ENCODE peak calls at places on chromosome 3, in five cellular contexts. G, W, V, R and T are unnamed samples.

GRCh38 chr3:96631050-96631449 is 183.3 kb upstream of the EPHA6 start:
- DNase-seq in G (no peak), W (peak), V (no peak), R (no peak), T (no peak)

GRCh38 chr3:57805263-57805662 is 49.2 kb downstream of the SLMAP start:
- DNase-seq in G (no peak), W (peak), V (no peak), R (no peak), T (peak)

GRCh38 chr3:171461087-171461917 is 1.1 kb upstream of the TNIK start:
- DNase-seq in G (no peak), W (peak), V (peak), R (peak), T (peak)

GRCh38 chr3:147656023-147656422 is 246.9 kb downstream of the ZIC1 start:
- DNase-seq in G (no peak), W (no peak), V (no peak), R (peak), T (no peak)

GRCh38 chr3:13452490-13453335 is 27.4 kb upstream of the HDAC11 start:
- DNase-seq in G (no peak), W (peak), V (peak), R (peak), T (peak)

GRCh38 chr3:190048831-190049541 is 71.7 kb downstream of the P3H2 start:
- DNase-seq in G (no peak), W (peak), V (no peak), R (peak), T (peak)

GRCh38 chr3:159263750-159264561 is 462.1 kb downstream of the MFSD1 start:
- DNase-seq in G (no peak), W (peak), V (no peak), R (peak), T (peak)

GRCh38 chr3:149019581-149019980 is 28.2 kb downstream of the GYG1 start:
- DNase-seq in G (no peak), W (peak), V (no peak), R (peak), T (peak)

GRCh38 chr3:61114316-61114953 is 136.8 kb downstream of the FHIT start:
- DNase-seq in G (no peak), W (peak), V (no peak), R (no peak), T (peak)

GRCh38 chr3:189724366-189724765 is 93.2 kb downstream of the TP63 start:
- DNase-seq in G (no peak), W (no peak), V (no peak), R (no peak), T (no peak)

GRCh38 chr3:12931273-12931905 is 90.0 kb upstream of the RPL32 start:
- DNase-seq in G (no peak), W (no peak), V (no peak), R (no peak), T (no peak)

GRCh38 chr3:24591661-24592555 is 97.3 kb upstream of the THRB start:
- DNase-seq in G (no peak), W (peak), V (no peak), R (peak), T (peak)

GRCh38 chr3:137803215-137803614 is 39.1 kb downstream of the SOX14 start:
- DNase-seq in G (no peak), W (no peak), V (no peak), R (no peak), T (no peak)

GRCh38 chr3:137709011-137709601 is 55.0 kb upstream of the SOX14 start:
- DNase-seq in G (no peak), W (peak), V (no peak), R (no peak), T (peak)

GRCh38 chr3:194494951-194495374 is 8.2 kb upstream of the ATP13A3 start:
- DNase-seq in G (peak), W (no peak), V (peak), R (no peak), T (no peak)

GRCh38 chr3:135736740-135737139 is 228.8 kb upstream of the PPP2R3A start:
- DNase-seq in G (no peak), W (peak), V (peak), R (peak), T (peak)

GRCh38 chr3:37994639-37994972 is 4.0 kb downstream of the VILL start:
- DNase-seq in G (no peak), W (no peak), V (no peak), R (no peak), T (no peak)

GRCh38 chr3:108393128-108393900 is 97.0 kb downstream of the HHLA2 start:
- DNase-seq in G (no peak), W (no peak), V (no peak), R (no peak), T (no peak)

GRCh38 chr3:123314409-123315270 is 112.9 kb downstream of the SEC22A start:
- DNase-seq in G (no peak), W (no peak), V (no peak), R (no peak), T (no peak)

GRCh38 chr3:195151866-195152526 is 119.0 kb downstream of the XXYLT1 start:
- DNase-seq in G (no peak), W (peak), V (no peak), R (peak), T (peak)

GRCh38 chr3:161423911-161424522 is 52.7 kb upstream of the SPTSSB start:
- DNase-seq in G (no peak), W (peak), V (no peak), R (peak), T (peak)

GRCh38 chr3:110413807-110414748 is 657.5 kb upstream of the NECTIN3 start:
- DNase-seq in G (no peak), W (peak), V (no peak), R (peak), T (peak)

GRCh38 chr3:188553569-188553968 is 399.6 kb downstream of the LPP start:
- DNase-seq in G (no peak), W (peak), V (no peak), R (peak), T (no peak)

GRCh38 chr3:171996178-171996817 is 43.1 kb upstream of the FNDC3B start:
- DNase-seq in G (no peak), W (no peak), V (no peak), R (no peak), T (no peak)

GRCh38 chr3:15649831-15650230 is 48.3 kb downstream of the BTD start:
- DNase-seq in G (no peak), W (no peak), V (no peak), R (peak), T (no peak)

GRCh38 chr3:18018491-18019177 is 276.2 kb upstream of the TBC1D5 start:
- DNase-seq in G (no peak), W (no peak), V (no peak), R (peak), T (no peak)

GRCh38 chr3:335250-335649 is 138.7 kb downstream of the CHL1 start:
- DNase-seq in G (no peak), W (no peak), V (no peak), R (no peak), T (no peak)
- H3K4me3 ChIP-seq in G (no peak), W (no peak), V (no peak), R (no peak), T (no peak)

GRCh38 chr3:70749122-70749521 is 436.7 kb upstream of the MDFIC2 start:
- DNase-seq in G (no peak), W (no peak), V (no peak), R (no peak), T (no peak)

GRCh38 chr3:70757658-70758057 is 445.2 kb upstream of the MDFIC2 start:
- DNase-seq in G (no peak), W (no peak), V (no peak), R (no peak), T (no peak)

GRCh38 chr3:70754314-70754713 is 441.9 kb upstream of the MDFIC2 start:
- DNase-seq in G (no peak), W (peak), V (no peak), R (no peak), T (peak)

GRCh38 chr3:70748593-70748992 is 436.2 kb upstream of the MDFIC2 start:
- DNase-seq in G (no peak), W (no peak), V (no peak), R (no peak), T (no peak)

DNA sequence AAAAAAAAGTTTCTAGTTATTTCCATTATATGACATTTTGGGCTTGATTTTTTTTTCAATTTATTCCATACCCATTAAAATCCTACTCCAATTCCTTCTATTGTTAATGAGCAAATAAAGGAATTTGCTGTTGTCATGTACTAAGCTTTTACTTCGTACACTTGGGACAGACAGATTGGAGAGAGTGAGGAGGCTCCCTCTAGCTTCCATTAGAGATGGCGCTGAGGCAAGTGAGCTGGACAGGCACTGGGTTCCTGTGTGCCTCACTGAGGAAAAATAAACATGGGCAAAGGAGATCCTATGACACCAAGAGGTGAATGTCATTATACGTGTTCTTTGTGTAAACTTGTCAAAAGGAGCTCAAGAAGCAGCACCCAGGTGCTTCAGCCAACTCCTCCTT is 441.1 kb upstream of the MDFIC2 start:
- DNase-seq in G (no peak), W (peak), V (no peak), R (no peak), T (no peak)
- TF ChIP-seq CTCF in G (no peak), W (peak), V (no peak), R (no peak), T (peak)

GRCh38 chr3:98557324-98558010 is 25.7 kb downstream of the GPR15 start:
- DNase-seq in G (no peak), W (peak), V (no peak), R (peak), T (peak)

GRCh38 chr3:98555025-98555379 is 23.2 kb downstream of the GPR15 start:
- DNase-seq in G (no peak), W (no peak), V (no peak), R (peak), T (no peak)

GRCh38 chr3:98554580-98554979 is 22.8 kb downstream of the GPR15 start:
- DNase-seq in G (no peak), W (no peak), V (no peak), R (no peak), T (no peak)

GRCh38 chr3:98558100-98558499 is 26.3 kb downstream of the GPR15 start:
- DNase-seq in G (no peak), W (no peak), V (no peak), R (no peak), T (no peak)

GRCh38 chr3:98556164-98557130 is 24.7 kb downstream of the GPR15 start:
- DNase-seq in G (no peak), W (no peak), V (no peak), R (peak), T (no peak)
- H3K4me3 ChIP-seq in G (no peak), W (no peak), V (no peak), R (no peak), T (no peak)

GRCh38 chr3:45992820-45993219 is 2.8 kb downstream of the FYCO1 start:
- DNase-seq in G (no peak), W (no peak), V (no peak), R (peak), T (no peak)

GRCh38 chr3:45993421-45994027 is 2.1 kb downstream of the FYCO1 start:
- DNase-seq in G (no peak), W (no peak), V (no peak), R (no peak), T (no peak)

GRCh38 chr3:45992133-45992729 is 3.4 kb downstream of the FYCO1 start:
- DNase-seq in G (no peak), W (no peak), V (no peak), R (no peak), T (no peak)

GRCh38 chr3:45995370-45996192 is at the start of gene FYCO1:
- DNase-seq in G (peak), W (peak), V (peak), R (peak), T (peak)

GRCh38 chr3:45994661-45995369 is 809 bp downstream of the FYCO1 start:
- DNase-seq in G (no peak), W (no peak), V (peak), R (no peak), T (no peak)
- TF ChIP-seq CTCF in G (no peak), W (no peak), V (no peak), R (no peak), T (no peak)

GRCh38 chr3:181056276-181056675 is 66.7 kb upstream of the DNAJC19 start:
- DNase-seq in G (no peak), W (no peak), V (no peak), R (no peak), T (no peak)
- H3K4me3 ChIP-seq in G (no peak), W (no peak), V (no peak), R (no peak), T (no peak)

DNA sequence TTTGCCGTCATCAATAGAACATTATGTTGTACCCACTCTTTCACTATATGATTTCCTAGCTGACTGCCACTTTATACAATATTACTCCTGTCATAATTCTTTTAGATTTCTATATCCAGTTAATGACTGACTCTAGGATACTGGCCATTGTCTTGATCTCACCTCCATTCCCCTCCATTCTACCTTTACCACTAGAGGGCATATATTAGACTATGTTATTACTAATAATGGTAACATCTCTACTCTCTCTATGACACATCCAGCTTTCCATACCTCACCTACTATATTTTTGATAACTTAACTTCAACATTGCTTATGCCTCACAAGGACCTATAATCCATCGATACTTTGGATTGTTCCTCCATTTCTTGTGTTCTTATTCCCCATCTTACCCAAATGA is 31.4 kb upstream of the POU1F1 start:
- DNase-seq in G (no peak), W (peak), V (no peak), R (no peak), T (peak)
- TF ChIP-seq CTCF in G (no peak), W (peak), V (no peak), R (no peak), T (peak)

DNA sequence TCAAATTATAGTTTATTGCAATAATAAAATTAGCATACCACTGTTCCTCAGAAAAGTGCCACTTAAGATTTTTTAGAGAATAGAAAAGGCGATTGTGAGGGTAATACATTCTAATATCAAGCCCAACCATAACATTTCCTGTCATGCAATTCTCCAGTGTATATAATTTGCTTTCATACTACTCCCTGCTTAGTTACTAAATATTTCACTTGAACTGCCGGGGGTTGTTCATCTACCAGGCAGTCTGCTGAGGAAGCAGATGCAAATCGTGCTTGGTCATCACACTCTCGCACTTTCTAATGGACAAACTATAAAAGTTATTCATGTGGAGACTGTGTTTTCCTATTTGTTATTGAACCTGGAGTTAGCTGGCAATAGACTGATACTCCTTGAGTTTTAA is 645.6 kb upstream of the CBLB start:
- DNase-seq in G (no peak), W (no peak), V (no peak), R (no peak), T (no peak)
- H3K4me3 ChIP-seq in G (no peak), W (no peak), V (no peak), R (no peak), T (no peak)

GRCh38 chr3:156160653-156161052 is 40.3 kb downstream of the KCNAB1 start:
- DNase-seq in G (no peak), W (no peak), V (no peak), R (peak), T (no peak)
- TF ChIP-seq CTCF in G (no peak), W (no peak), V (no peak), R (no peak), T (no peak)